ENCODE peak calls at places on chromosomes 3 and 15, in eight cellular contexts. E is mesenchymal stem cell, X is fibroblast of lung, Z is DND-41, R is HCT116, M is neural progenitor cell, C is neuronal stem cell, A is GM23248. G is an unnamed sample.
A peak's percentile ranks its signal among the peaks of the same experiment; 100 is the strongest.

GRCh38 chr3:65953301-65953812 is 85.4 kb downstream of the MAGI1 start:
- DNase-seq in E (no peak), X (peak; percentile 82), Z (no peak), R (peak; percentile 79), M (peak; percentile 23), C (no peak), A (no peak), G (no peak)

GRCh38 chr3:52891615-52892081 is 5.7 kb downstream of the STIMATE start:
- DNase-seq in E (no peak), X (no peak), Z (no peak), R (no peak), M (no peak), C (no peak), A (peak; percentile 84), G (peak; percentile 76)

GRCh38 chr3:191499307-191500125 is 38.6 kb downstream of the PYDC2 start:
- DNase-seq in E (no peak), X (peak; percentile 59), Z (no peak), R (no peak), M (peak; percentile 17), C (no peak), A (peak; percentile 50), G (peak; percentile 62)

GRCh38 chr3:130288670-130289069 is 56.8 kb upstream of the COL6A5 start:
- DNase-seq in E (no peak), X (no peak), Z (no peak), R (no peak), M (no peak), C (no peak), A (no peak), G (no peak)

GRCh38 chr15:85865070-85865684 is 70.5 kb upstream of the KLHL25 start:
- DNase-seq in E (peak; percentile 42), X (peak; percentile 49), Z (peak; percentile 31), R (peak; percentile 19), M (peak; percentile 91), C (peak; percentile 72), A (peak; percentile 56), G (peak; percentile 70)

GRCh38 chr3:69665026-69665739 is 74.1 kb upstream of the MITF start:
- DNase-seq in E (peak; percentile 39), X (peak; percentile 75), Z (no peak), R (no peak), M (no peak), C (no peak), A (peak; percentile 49), G (no peak)

GRCh38 chr3:64460877-64461276 is 226.9 kb downstream of the ADAMTS9 start:
- DNase-seq in E (peak; percentile 89), X (peak; percentile 98), Z (no peak), R (no peak), M (no peak), C (no peak), A (peak; percentile 81), G (peak; percentile 66)

GRCh38 chr15:51350723-51351122 is 9.3 kb downstream of the GLDN start:
- DNase-seq in E (no peak), X (no peak), Z (no peak), R (no peak), M (no peak), C (no peak), A (no peak), G (no peak)

GRCh38 chr15:33852094-33852493 is 116.2 kb upstream of the CHRM5 start:
- DNase-seq in E (no peak), X (peak; percentile 43), Z (no peak), R (no peak), M (peak; percentile 12), C (no peak), A (peak; percentile 50), G (peak; percentile 26)

DNA sequence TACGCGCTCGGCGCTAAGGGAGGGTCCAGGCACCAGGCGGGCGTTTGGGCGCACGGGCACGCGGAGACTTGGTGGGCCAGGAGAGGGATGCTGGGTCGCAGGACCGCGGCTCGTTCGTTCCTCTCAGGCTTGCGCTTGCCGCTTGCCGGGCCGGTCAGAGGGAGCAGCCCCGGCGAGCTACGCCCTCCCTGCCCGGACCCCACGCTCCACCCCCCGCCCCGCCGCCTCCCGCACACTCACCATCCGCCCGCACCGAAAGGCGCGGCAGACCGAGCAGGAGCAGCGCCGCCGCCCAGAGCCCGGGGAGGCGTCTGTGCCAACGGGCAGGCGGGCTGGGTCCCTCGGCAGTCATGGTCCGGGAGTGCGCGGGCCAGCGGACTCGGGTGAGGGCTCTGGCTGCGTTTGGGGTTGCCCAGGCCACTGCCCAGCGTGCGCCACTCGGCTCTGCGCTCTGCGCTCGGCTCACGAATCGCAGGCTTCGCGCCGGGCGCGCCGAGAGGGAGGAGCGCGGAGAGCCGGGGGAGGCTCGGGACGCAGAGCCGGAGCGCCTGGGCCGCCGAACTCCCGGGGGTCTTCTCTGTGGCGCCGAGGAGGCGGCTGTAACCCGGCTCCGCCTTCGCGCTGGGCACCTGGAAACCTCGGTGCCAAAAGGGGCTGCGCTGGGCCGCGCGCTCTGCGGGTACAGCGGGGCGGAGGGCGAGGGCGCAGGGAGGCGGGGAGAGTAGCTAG is at the start of gene SUSD5:
- DNase-seq in E (peak; percentile 46), X (peak; percentile 72), Z (no peak), R (no peak), M (peak; percentile 86), C (peak; percentile 72), A (peak; percentile 53), G (peak; percentile 79)
- H3K27me3 ChIP-seq in E (peaks cover 64% of the 10 kb centered on the region), X (peaks cover 16% of the 10 kb centered on the region), Z (no peaks in the 10 kb centered on the region), R (peaks cover 4% of the 10 kb centered on the region), M (peaks cover 73% of the 10 kb centered on the region), C (peaks cover 72% of the 10 kb centered on the region), A (peaks cover 54% of the 10 kb centered on the region), G (peaks cover 46% of the 10 kb centered on the region)

DNA sequence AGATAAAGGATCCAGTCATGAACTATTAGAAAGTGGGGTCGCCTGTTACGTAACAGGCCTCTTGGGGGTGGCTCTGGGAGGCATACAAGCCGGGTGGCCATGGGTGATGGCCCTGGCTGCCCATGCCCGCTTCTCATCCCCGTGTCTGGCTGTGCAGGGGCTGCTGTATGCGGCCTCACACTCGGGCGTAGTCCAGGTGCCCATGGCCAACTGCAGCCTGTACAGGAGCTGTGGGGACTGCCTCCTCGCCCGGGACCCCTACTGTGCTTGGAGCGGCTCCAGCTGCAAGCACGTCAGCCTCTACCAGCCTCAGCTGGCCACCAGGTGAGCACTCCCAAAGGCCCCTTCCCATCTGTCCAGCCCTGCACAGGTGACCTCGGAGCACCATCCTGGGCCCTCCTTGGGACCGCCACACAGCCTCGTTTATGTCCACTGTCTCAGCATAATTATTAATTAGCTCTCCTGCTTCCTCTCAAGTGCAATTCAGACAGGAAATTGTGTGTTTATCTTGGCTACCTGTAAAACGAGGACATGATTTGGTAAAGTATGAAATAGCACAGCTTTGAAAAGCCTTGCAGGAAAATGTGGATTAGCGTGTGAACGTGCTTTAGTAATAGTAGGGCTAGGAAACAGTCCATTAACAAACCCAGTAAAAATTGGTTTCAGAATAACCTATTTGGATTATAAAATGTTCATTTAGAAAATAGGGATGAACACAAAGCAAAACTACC is 8.1 kb downstream of the CIB1 start:
- DNase-seq in E (no peak), X (no peak), Z (no peak), R (no peak), M (no peak), C (no peak), A (no peak), G (no peak)
- H3K9ac ChIP-seq in E (no peak overlapping the region), X (no peak overlapping the region), Z (no peak overlapping the region), R (no peak overlapping the region), M (no peak overlapping the region), C (no peak overlapping the region), A (no peak overlapping the region), G (no peak overlapping the region)

GRCh38 chr3:44105571-44105970 is 136.1 kb upstream of the TOPAZ1 start:
- DNase-seq in E (no peak), X (no peak), Z (no peak), R (no peak), M (no peak), C (no peak), A (no peak), G (no peak)

GRCh38 chr3:44104043-44104442 is 137.6 kb upstream of the TOPAZ1 start:
- DNase-seq in E (no peak), X (no peak), Z (no peak), R (no peak), M (no peak), C (no peak), A (no peak), G (no peak)

GRCh38 chr3:44104668-44105321 is 136.9 kb upstream of the TOPAZ1 start:
- DNase-seq in E (peak; percentile 17), X (peak; percentile 77), Z (no peak), R (peak; percentile 78), M (no peak), C (no peak), A (peak; percentile 79), G (peak; percentile 49)

GRCh38 chr3:44108481-44108880 is 133.2 kb upstream of the TOPAZ1 start:
- DNase-seq in E (no peak), X (no peak), Z (no peak), R (no peak), M (no peak), C (no peak), A (no peak), G (no peak)

DNA sequence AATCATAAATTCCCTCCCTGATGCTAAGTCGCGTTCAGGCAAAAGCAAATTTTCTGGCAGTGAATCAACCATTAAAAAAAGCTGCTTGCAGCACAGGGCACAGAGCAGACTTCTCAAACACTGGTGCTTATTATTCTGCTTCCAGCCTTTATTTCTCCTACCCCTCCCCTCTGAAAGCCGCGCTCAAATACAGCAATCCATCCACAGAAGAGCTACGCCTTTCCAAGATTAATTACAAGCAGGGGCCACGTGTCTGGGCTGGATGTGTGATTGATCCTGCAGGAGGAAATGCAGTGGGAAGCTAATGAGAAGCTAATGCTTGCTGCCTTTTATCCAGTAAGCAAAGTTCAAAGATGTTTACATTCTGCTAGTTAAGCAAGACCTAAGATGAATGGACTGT is 134.9 kb upstream of the TOPAZ1 start:
- DNase-seq in E (peak; percentile 9), X (no peak), Z (no peak), R (no peak), M (no peak), C (no peak), A (no peak), G (no peak)
- H3K27me3 ChIP-seq in E (no peaks in the 10 kb centered on the region), X (no peaks in the 10 kb centered on the region), Z (peaks cover 14% of the 10 kb centered on the region), R (peaks cover 19% of the 10 kb centered on the region), M (no peaks in the 10 kb centered on the region), C (no peaks in the 10 kb centered on the region), A (no peaks in the 10 kb centered on the region), G (no peaks in the 10 kb centered on the region)

GRCh38 chr3:195397524-195397923 is 45.3 kb downstream of the ACAP2 start:
- DNase-seq in E (no peak), X (no peak), Z (no peak), R (no peak), M (no peak), C (no peak), A (no peak), G (no peak)
- H3K9ac ChIP-seq in E (no peak overlapping the region), X (no peak overlapping the region), Z (no peak overlapping the region), R (no peak overlapping the region), M (no peak overlapping the region), C (no peak overlapping the region), A (no peak overlapping the region), G (no peak overlapping the region)

GRCh38 chr3:139329364-139329850 is 14.4 kb upstream of the MRPS22 start:
- DNase-seq in E (peak; percentile 75), X (peak; percentile 64), Z (peak; percentile 84), R (peak; percentile 74), M (peak; percentile 93), C (peak; percentile 86), A (peak; percentile 91), G (peak; percentile 93)
- H3K27me3 ChIP-seq in E (peaks cover 39% of the 10 kb centered on the region), X (peaks cover 7% of the 10 kb centered on the region), Z (peaks cover 3% of the 10 kb centered on the region), R (no peaks in the 10 kb centered on the region), M (peaks cover 66% of the 10 kb centered on the region), C (peaks cover 57% of the 10 kb centered on the region), A (no peaks in the 10 kb centered on the region), G (peaks cover 31% of the 10 kb centered on the region)

DNA sequence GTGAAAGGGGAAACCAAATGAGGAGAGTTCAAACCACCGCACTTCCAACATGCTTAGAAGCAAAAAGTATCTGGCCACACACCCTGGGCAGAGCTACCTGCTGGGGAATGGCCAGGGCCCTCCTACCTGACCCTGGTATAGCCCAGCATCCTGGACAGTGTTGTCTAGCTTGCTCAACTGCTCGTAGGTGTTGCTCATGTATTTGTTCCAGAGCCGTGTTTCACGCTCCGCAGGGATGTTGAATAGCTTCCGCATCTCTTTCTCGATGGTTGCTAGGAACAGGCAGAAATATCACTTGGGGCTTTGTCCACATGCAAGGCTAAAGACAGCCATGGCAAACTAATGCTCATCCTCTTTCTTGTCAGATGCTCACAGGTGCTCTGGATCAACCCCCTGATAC is 15.1 kb downstream of the USP4 start:
- DNase-seq in E (no peak), X (no peak), Z (no peak), R (no peak), M (no peak), C (no peak), A (no peak), G (no peak)
- H3K9ac ChIP-seq in E (no peak overlapping the region), X (no peak overlapping the region), Z (no peak overlapping the region), R (no peak overlapping the region), M (no peak overlapping the region), C (no peak overlapping the region), A (no peak overlapping the region), G (no peak overlapping the region)